ENCODE peak calls at places on chromosome X, in ten cellular contexts. Z, X, W, O, V, A, Y, L, N and E are unnamed samples.

GRCh38 chrX:101291204-101291603 is at the start of gene TAF7L:
- DNase-seq in Z (no peak), X (no peak), W (no peak), O (peak), V (no peak), A (no peak), Y (no peak), L (no peak), N (no peak), E (no peak)

GRCh38 chrX:95539041-95539440 is 1145.6 kb upstream of the DIAPH2 start:
- DNase-seq in Z (no peak), X (no peak), W (no peak), O (no peak), V (no peak), A (no peak), Y (no peak), L (no peak), N (no peak), E (no peak)

GRCh38 chrX:151098996-151099395 is 77.4 kb upstream of the GPR50 start:
- DNase-seq in Z (no peak), X (no peak), W (no peak), O (no peak), V (no peak), A (no peak), Y (no peak), L (no peak), N (no peak), E (no peak)

GRCh38 chrX:26613951-26614350 is 398.0 kb downstream of the MAGEB5 start:
- DNase-seq in Z (no peak), X (no peak), W (no peak), O (no peak), V (no peak), A (no peak), Y (no peak), L (no peak), N (no peak), E (no peak)

GRCh38 chrX:28223991-28224390 is 242.7 kb upstream of the DCAF8L1 start:
- DNase-seq in Z (no peak), X (no peak), W (no peak), O (no peak), V (no peak), A (no peak), Y (no peak), L (no peak), N (no peak), E (no peak)

GRCh38 chrX:136146614-136147319 is 566 bp upstream of the FHL1 start:
- DNase-seq in Z (no peak), X (no peak), W (no peak), O (no peak), V (no peak), A (no peak), Y (peak), L (no peak), N (peak), E (no peak)

GRCh38 chrX:149198980-149199732 is 305.9 kb downstream of the IDS start:
- DNase-seq in Z (no peak), X (no peak), W (no peak), O (no peak), V (no peak), A (no peak), Y (no peak), L (no peak), N (no peak), E (no peak)

GRCh38 chrX:39576081-39576701 is 521.6 kb downstream of the BCOR start:
- DNase-seq in Z (no peak), X (no peak), W (no peak), O (peak), V (no peak), A (no peak), Y (no peak), L (no peak), N (no peak), E (no peak)

GRCh38 chrX:12770440-12770839 is 20.8 kb upstream of the PRPS2 start:
- DNase-seq in Z (peak), X (no peak), W (no peak), O (no peak), V (no peak), A (no peak), Y (no peak), L (no peak), N (no peak), E (no peak)

GRCh38 chrX:69374569-69374968 is 129.6 kb upstream of the NALF2 start:
- DNase-seq in Z (no peak), X (no peak), W (no peak), O (no peak), V (no peak), A (no peak), Y (no peak), L (no peak), N (peak), E (no peak)

GRCh38 chrX:10902001-10902400 is 209.1 kb upstream of the HCCS start:
- DNase-seq in Z (peak), X (no peak), W (no peak), O (no peak), V (no peak), A (no peak), Y (no peak), L (no peak), N (no peak), E (no peak)

GRCh38 chrX:50100188-50100587 is 100.6 kb downstream of the AKAP4 start:
- DNase-seq in Z (peak), X (peak), W (no peak), O (no peak), V (peak), A (no peak), Y (no peak), L (no peak), N (no peak), E (no peak)

GRCh38 chrX:118780915-118781314 is 42.7 kb upstream of the ZCCHC12 start:
- DNase-seq in Z (no peak), X (no peak), W (no peak), O (no peak), V (no peak), A (no peak), Y (no peak), L (no peak), N (no peak), E (no peak)

GRCh38 chrX:102044496-102044895 is 81.0 kb upstream of the TCEAL2 start:
- DNase-seq in Z (no peak), X (no peak), W (no peak), O (no peak), V (no peak), A (no peak), Y (no peak), L (no peak), N (no peak), E (no peak)

GRCh38 chrX:45524296-45524695 is 323.6 kb upstream of the DIPK2B start:
- DNase-seq in Z (no peak), X (no peak), W (no peak), O (no peak), V (no peak), A (no peak), Y (no peak), L (no peak), N (no peak), E (no peak)

GRCh38 chrX:152658302-152658701 is 20.6 kb downstream of the GABRQ start:
- DNase-seq in Z (no peak), X (peak), W (no peak), O (peak), V (no peak), A (no peak), Y (no peak), L (no peak), N (no peak), E (no peak)
- TF ChIP-seq CTCF in Z (no peak), X (no peak), W (no peak), O (peak), V (no peak), A (no peak), Y (no peak), L (no peak), N (no peak), E (no peak)

GRCh38 chrX:132718411-132718810 is 229.6 kb upstream of the MBNL3 start:
- DNase-seq in Z (no peak), X (no peak), W (no peak), O (no peak), V (no peak), A (no peak), Y (no peak), L (no peak), N (no peak), E (no peak)

GRCh38 chrX:132710756-132711155 is 221.9 kb upstream of the MBNL3 start:
- DNase-seq in Z (no peak), X (no peak), W (no peak), O (no peak), V (no peak), A (no peak), Y (no peak), L (no peak), N (no peak), E (no peak)

GRCh38 chrX:132714913-132715312 is 226.1 kb upstream of the MBNL3 start:
- DNase-seq in Z (no peak), X (no peak), W (no peak), O (no peak), V (no peak), A (no peak), Y (no peak), L (no peak), N (no peak), E (no peak)

DNA sequence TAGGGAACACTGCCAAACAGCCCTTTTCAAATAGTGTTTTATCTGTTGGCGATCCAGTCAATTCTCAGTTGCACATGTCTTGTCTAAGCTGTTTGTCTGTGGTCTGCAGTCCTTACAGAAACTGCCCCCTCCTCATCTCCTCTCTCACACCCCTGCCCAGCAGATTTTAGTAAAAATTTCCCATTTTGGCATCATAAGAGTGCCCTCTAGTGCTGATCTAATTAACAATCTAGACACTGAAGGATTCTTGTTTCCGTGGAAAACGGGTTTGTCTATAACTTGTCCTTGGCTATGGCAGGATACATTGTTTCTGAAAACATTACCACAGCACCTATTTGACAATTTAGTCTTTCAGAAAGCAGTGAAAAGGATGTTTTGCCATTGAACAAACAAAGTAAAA is 227.2 kb upstream of the MBNL3 start:
- DNase-seq in Z (no peak), X (no peak), W (no peak), O (no peak), V (no peak), A (no peak), Y (no peak), L (no peak), N (no peak), E (no peak)
- TF ChIP-seq CTCF in Z (no peak), X (no peak), W (peak), O (peak), V (no peak), A (no peak), Y (peak), L (no peak), N (no peak), E (no peak)

GRCh38 chrX:84909151-84909550 is 94.5 kb upstream of the APOOL start:
- DNase-seq in Z (no peak), X (no peak), W (no peak), O (no peak), V (no peak), A (no peak), Y (no peak), L (no peak), N (no peak), E (no peak)

GRCh38 chrX:84907324-84907946 is 96.2 kb upstream of the APOOL start:
- DNase-seq in Z (peak), X (no peak), W (no peak), O (no peak), V (no peak), A (no peak), Y (no peak), L (no peak), N (no peak), E (no peak)
- TF ChIP-seq CTCF in Z (no peak), X (peak), W (peak), O (peak), V (no peak), A (no peak), Y (peak), L (peak), N (peak), E (no peak)

GRCh38 chrX:111892375-111892774 is 16.4 kb downstream of the TRPC5OS start:
- DNase-seq in Z (no peak), X (no peak), W (no peak), O (no peak), V (no peak), A (no peak), Y (no peak), L (no peak), N (no peak), E (no peak)

GRCh38 chrX:111881715-111882114 is 5.7 kb downstream of the TRPC5OS start:
- DNase-seq in Z (no peak), X (no peak), W (no peak), O (no peak), V (no peak), A (no peak), Y (no peak), L (no peak), N (no peak), E (no peak)

GRCh38 chrX:111880735-111881134 is 4.8 kb downstream of the TRPC5OS start:
- DNase-seq in Z (no peak), X (no peak), W (no peak), O (no peak), V (no peak), A (no peak), Y (no peak), L (no peak), N (no peak), E (no peak)

GRCh38 chrX:111888600-111888999 is 12.6 kb downstream of the TRPC5OS start:
- DNase-seq in Z (no peak), X (no peak), W (no peak), O (no peak), V (no peak), A (no peak), Y (no peak), L (no peak), N (no peak), E (no peak)

DNA sequence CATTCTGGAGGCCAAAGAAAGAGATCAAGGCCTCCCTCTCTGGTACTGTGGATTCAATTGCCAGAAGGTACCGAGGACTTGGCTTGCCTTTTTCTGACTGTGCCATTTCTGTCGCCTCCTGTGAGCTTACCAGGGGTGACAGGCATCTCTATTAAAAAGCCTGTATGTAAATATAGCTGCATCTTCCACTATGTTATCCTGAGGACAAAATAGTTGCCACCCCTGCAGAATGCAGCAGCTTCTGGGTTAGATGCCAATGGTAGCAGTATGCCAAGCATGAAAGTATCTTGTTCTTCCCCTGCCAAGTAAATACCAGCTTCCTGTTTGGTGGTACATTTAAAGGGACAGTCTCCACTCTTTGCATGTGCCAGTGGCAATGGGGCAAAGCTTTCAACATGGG is 10.7 kb downstream of the TRPC5OS start:
- DNase-seq in Z (no peak), X (no peak), W (no peak), O (no peak), V (no peak), A (no peak), Y (peak), L (no peak), N (peak), E (no peak)
- TF ChIP-seq CTCF in Z (no peak), X (no peak), W (no peak), O (no peak), V (no peak), A (no peak), Y (no peak), L (no peak), N (no peak), E (no peak)

GRCh38 chrX:35150052-35150451 is 207.5 kb downstream of the FAM47B start:
- DNase-seq in Z (no peak), X (no peak), W (no peak), O (no peak), V (no peak), A (no peak), Y (no peak), L (no peak), N (no peak), E (no peak)

GRCh38 chrX:35150642-35151239 is 208.1 kb downstream of the FAM47B start:
- DNase-seq in Z (no peak), X (no peak), W (no peak), O (no peak), V (no peak), A (no peak), Y (no peak), L (no peak), N (no peak), E (no peak)

DNA sequence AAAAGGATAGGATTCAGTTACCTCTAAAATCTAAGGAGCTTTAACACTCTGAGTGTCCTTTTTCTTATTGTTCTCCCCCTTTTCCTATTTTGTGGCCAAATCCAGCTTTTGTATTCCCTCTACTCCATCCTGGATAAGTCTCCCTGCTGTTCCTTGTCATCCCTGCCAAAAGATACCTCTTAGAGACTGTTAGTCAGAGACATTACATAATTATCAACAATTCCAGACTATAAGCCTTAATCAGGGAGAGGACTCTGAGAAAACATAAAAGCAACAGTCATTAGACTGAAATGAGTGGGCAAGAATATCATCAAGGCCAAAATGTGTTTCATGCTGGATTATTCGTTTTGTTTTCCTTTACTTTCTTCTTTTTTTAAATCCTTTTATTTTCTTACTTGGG is 206.9 kb downstream of the FAM47B start:
- DNase-seq in Z (no peak), X (no peak), W (no peak), O (no peak), V (no peak), A (no peak), Y (no peak), L (no peak), N (no peak), E (no peak)
- TF ChIP-seq CTCF in Z (no peak), X (no peak), W (no peak), O (no peak), V (no peak), A (no peak), Y (no peak), L (no peak), N (no peak), E (no peak)

DNA sequence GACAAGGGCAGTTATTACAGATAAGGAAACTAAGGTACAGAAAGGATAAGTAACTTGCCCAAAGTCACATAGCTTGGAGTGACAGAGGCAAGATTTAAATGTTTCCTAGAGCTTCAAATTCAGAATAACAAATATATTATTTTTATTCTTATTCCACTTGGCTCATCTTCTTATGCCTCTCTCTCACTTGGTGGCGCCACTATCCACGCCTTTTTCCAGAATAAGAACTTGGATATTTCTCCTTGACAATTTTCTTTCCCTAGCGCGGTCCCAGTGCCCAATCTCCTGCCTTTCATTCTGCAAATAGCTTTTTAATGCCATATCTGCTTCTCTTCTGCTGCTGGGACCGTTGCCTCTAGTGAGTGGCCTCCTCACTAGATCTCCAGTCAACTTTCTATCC is 78.5 kb downstream of the MSN start:
- DNase-seq in Z (no peak), X (no peak), W (no peak), O (no peak), V (no peak), A (no peak), Y (no peak), L (peak), N (no peak), E (no peak)
- TF ChIP-seq CTCF in Z (no peak), X (no peak), W (no peak), O (peak), V (no peak), A (no peak), Y (no peak), L (peak), N (no peak), E (no peak)

DNA sequence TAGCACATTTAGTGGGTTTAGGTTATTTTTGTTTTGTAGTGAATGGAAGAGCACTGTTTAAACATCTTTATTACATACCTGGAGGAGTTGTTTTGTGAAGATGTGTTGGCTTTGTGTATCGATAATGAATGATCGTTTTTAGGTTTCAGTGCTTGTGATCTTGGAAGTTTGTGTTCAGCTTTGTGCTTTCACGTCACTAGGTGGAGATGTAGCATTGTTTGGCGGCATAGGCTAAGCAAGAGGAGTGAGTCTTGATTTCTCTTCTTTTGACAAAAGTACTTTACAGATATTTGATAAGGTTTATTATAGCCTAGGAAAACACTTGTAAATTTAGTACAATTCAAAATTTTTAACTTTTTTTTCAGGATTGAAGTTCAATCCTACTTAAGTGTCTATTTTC is 50.4 kb downstream of the PDK3 start:
- DNase-seq in Z (no peak), X (no peak), W (no peak), O (no peak), V (no peak), A (no peak), Y (no peak), L (no peak), N (no peak), E (no peak)
- TF ChIP-seq CTCF in Z (no peak), X (no peak), W (no peak), O (peak), V (no peak), A (no peak), Y (peak), L (no peak), N (peak), E (no peak)